ENCODE peak calls at places on chromosomes 6 and 20, in four cellular contexts. One of them, this sample, is unnamed.

GRCh38 chr6:89022747-89023289 is 57.7 kb upstream of the PNRC1 start:
- DNase-seq in pancreas: no peak
- DNase-seq in Jurkat, Clone E6-1: no peak
- DNase-seq in foreskin fibroblast: peak
- DNase-seq in this sample: peak

GRCh38 chr6:14681699-14682487 is 564.0 kb upstream of the JARID2 start:
- DNase-seq in pancreas: no peak
- DNase-seq in Jurkat, Clone E6-1: no peak
- DNase-seq in foreskin fibroblast: no peak
- DNase-seq in this sample: no peak

GRCh38 chr20:63566395-63567131 is 7.5 kb downstream of the HELZ2 start:
- DNase-seq in pancreas: no peak
- DNase-seq in Jurkat, Clone E6-1: no peak
- DNase-seq in foreskin fibroblast: no peak
- DNase-seq in this sample: no peak

GRCh38 chr6:124882580-124883393 is 79.5 kb upstream of the RNF217 start:
- DNase-seq in pancreas: no peak
- DNase-seq in Jurkat, Clone E6-1: no peak
- DNase-seq in foreskin fibroblast: peak
- DNase-seq in this sample: peak

GRCh38 chr20:46252352-46253091 is 55.8 kb downstream of the CDH22 start:
- DNase-seq in pancreas: no peak
- DNase-seq in Jurkat, Clone E6-1: no peak
- DNase-seq in foreskin fibroblast: no peak
- DNase-seq in this sample: no peak

GRCh38 chr6:170199716-170200115 is 91.2 kb downstream of the DLL1 start:
- DNase-seq in pancreas: no peak
- DNase-seq in Jurkat, Clone E6-1: no peak
- DNase-seq in foreskin fibroblast: no peak
- DNase-seq in this sample: no peak

GRCh38 chr6:16918586-16918985 is 157.3 kb upstream of the ATXN1 start:
- DNase-seq in pancreas: no peak
- DNase-seq in Jurkat, Clone E6-1: no peak
- DNase-seq in foreskin fibroblast: no peak
- DNase-seq in this sample: no peak

GRCh38 chr20:20480689-20481088 is 112.8 kb downstream of the INSM1 start:
- DNase-seq in pancreas: no peak
- DNase-seq in Jurkat, Clone E6-1: no peak
- DNase-seq in foreskin fibroblast: peak
- DNase-seq in this sample: peak

GRCh38 chr20:1376453-1377270 is 16.2 kb downstream of the FKBP1A start:
- DNase-seq in pancreas: no peak
- DNase-seq in Jurkat, Clone E6-1: no peak
- DNase-seq in foreskin fibroblast: peak
- DNase-seq in this sample: no peak

GRCh38 chr6:165875946-165876345 is 212.9 kb upstream of the PDE10A start:
- DNase-seq in pancreas: no peak
- DNase-seq in Jurkat, Clone E6-1: no peak
- DNase-seq in foreskin fibroblast: no peak
- DNase-seq in this sample: no peak

GRCh38 chr20:24316731-24317130 is 152.7 kb upstream of the SYNDIG1 start:
- DNase-seq in pancreas: no peak
- DNase-seq in Jurkat, Clone E6-1: no peak
- DNase-seq in foreskin fibroblast: no peak
- DNase-seq in this sample: no peak

GRCh38 chr20:51042657-51043247 is 19.8 kb upstream of the KCNG1 start:
- DNase-seq in pancreas: no peak
- DNase-seq in Jurkat, Clone E6-1: no peak
- DNase-seq in foreskin fibroblast: no peak
- DNase-seq in this sample: no peak

GRCh38 chr6:33794910-33795615 is 6.1 kb upstream of the LEMD2 start:
- DNase-seq in pancreas: no peak
- DNase-seq in Jurkat, Clone E6-1: no peak
- DNase-seq in foreskin fibroblast: no peak
- DNase-seq in this sample: no peak

GRCh38 chr6:154319231-154319858 is 37.3 kb downstream of the IPCEF1 start:
- DNase-seq in pancreas: no peak
- DNase-seq in Jurkat, Clone E6-1: no peak
- DNase-seq in foreskin fibroblast: peak
- DNase-seq in this sample: peak

GRCh38 chr6:11364971-11365397 is 132.5 kb upstream of the NEDD9 start:
- DNase-seq in pancreas: no peak
- DNase-seq in Jurkat, Clone E6-1: no peak
- DNase-seq in foreskin fibroblast: no peak
- DNase-seq in this sample: peak

GRCh38 chr6:1624071-1624847 is 14.5 kb downstream of the FOXC1 start:
- DNase-seq in pancreas: no peak
- DNase-seq in Jurkat, Clone E6-1: no peak
- DNase-seq in foreskin fibroblast: no peak
- DNase-seq in this sample: no peak

GRCh38 chr20:20450461-20451027 is 82.6 kb downstream of the INSM1 start:
- DNase-seq in pancreas: no peak
- DNase-seq in Jurkat, Clone E6-1: no peak
- DNase-seq in foreskin fibroblast: peak
- DNase-seq in this sample: no peak

GRCh38 chr6:26003102-26003694 is 40.6 kb downstream of the TRIM38 start:
- DNase-seq in pancreas: peak
- DNase-seq in Jurkat, Clone E6-1: no peak
- DNase-seq in foreskin fibroblast: peak
- DNase-seq in this sample: peak

GRCh38 chr6:56798163-56798562 is 155.5 kb upstream of the DST start:
- DNase-seq in pancreas: no peak
- DNase-seq in Jurkat, Clone E6-1: no peak
- DNase-seq in foreskin fibroblast: peak
- DNase-seq in this sample: no peak

GRCh38 chr6:4482461-4482860 is 293.7 kb upstream of the CDYL start:
- DNase-seq in pancreas: no peak
- DNase-seq in Jurkat, Clone E6-1: no peak
- DNase-seq in foreskin fibroblast: no peak
- DNase-seq in this sample: no peak

GRCh38 chr20:13344671-13345070 is 123.6 kb downstream of the ISM1 start:
- DNase-seq in pancreas: no peak
- DNase-seq in Jurkat, Clone E6-1: no peak
- DNase-seq in foreskin fibroblast: peak
- DNase-seq in this sample: no peak

GRCh38 chr6:83417880-83418663 is 12.8 kb downstream of the ME1 start:
- DNase-seq in pancreas: no peak
- DNase-seq in Jurkat, Clone E6-1: peak
- DNase-seq in foreskin fibroblast: peak
- DNase-seq in this sample: peak

GRCh38 chr6:90403489-90404381 is 107.1 kb upstream of the BACH2 start:
- DNase-seq in pancreas: no peak
- DNase-seq in Jurkat, Clone E6-1: no peak
- DNase-seq in foreskin fibroblast: peak
- DNase-seq in this sample: peak

GRCh38 chr6:169622618-169623017 is 79.2 kb downstream of the WDR27 start:
- DNase-seq in pancreas: no peak
- DNase-seq in Jurkat, Clone E6-1: no peak
- DNase-seq in foreskin fibroblast: no peak
- DNase-seq in this sample: no peak

GRCh38 chr6:39377530-39377929 is 55.0 kb upstream of the KCNK16 start:
- DNase-seq in pancreas: peak
- DNase-seq in Jurkat, Clone E6-1: peak
- DNase-seq in foreskin fibroblast: peak
- DNase-seq in this sample: peak

GRCh38 chr20:2544211-2544610 is 7.8 kb downstream of the TMC2 start:
- DNase-seq in pancreas: no peak
- DNase-seq in Jurkat, Clone E6-1: no peak
- DNase-seq in foreskin fibroblast: peak
- DNase-seq in this sample: peak

GRCh38 chr6:74091133-74091793 is 395.3 kb downstream of the CD109 start:
- DNase-seq in pancreas: no peak
- DNase-seq in Jurkat, Clone E6-1: peak
- DNase-seq in foreskin fibroblast: peak
- DNase-seq in this sample: peak

GRCh38 chr20:31906001-31906400 is 35.6 kb downstream of the TTLL9 start:
- DNase-seq in pancreas: no peak
- DNase-seq in Jurkat, Clone E6-1: no peak
- DNase-seq in foreskin fibroblast: no peak
- DNase-seq in this sample: no peak

GRCh38 chr6:36576573-36576972 is 17.6 kb upstream of the SRSF3 start:
- DNase-seq in pancreas: no peak
- DNase-seq in Jurkat, Clone E6-1: no peak
- DNase-seq in foreskin fibroblast: no peak
- DNase-seq in this sample: no peak

GRCh38 chr6:48826884-48827701 is 636.0 kb downstream of the MMUT start:
- DNase-seq in pancreas: no peak
- DNase-seq in Jurkat, Clone E6-1: no peak
- DNase-seq in foreskin fibroblast: peak
- DNase-seq in this sample: peak

GRCh38 chr20:18001131-18001921 is 32.5 kb downstream of the MGME1 start:
- DNase-seq in pancreas: peak
- DNase-seq in Jurkat, Clone E6-1: no peak
- DNase-seq in foreskin fibroblast: peak
- DNase-seq in this sample: peak

GRCh38 chr20:18005990-18006364 is 37.2 kb downstream of the MGME1 start:
- DNase-seq in pancreas: no peak
- DNase-seq in Jurkat, Clone E6-1: no peak
- DNase-seq in foreskin fibroblast: no peak
- DNase-seq in this sample: no peak

GRCh38 chr20:18005170-18005989 is 36.6 kb downstream of the MGME1 start:
- DNase-seq in pancreas: no peak
- DNase-seq in Jurkat, Clone E6-1: no peak
- DNase-seq in foreskin fibroblast: no peak
- DNase-seq in this sample: no peak

GRCh38 chr20:18004389-18005031 is 35.7 kb downstream of the MGME1 start:
- DNase-seq in pancreas: no peak
- DNase-seq in Jurkat, Clone E6-1: no peak
- DNase-seq in foreskin fibroblast: peak
- DNase-seq in this sample: no peak

GRCh38 chr20:18003897-18004296 is 35.1 kb downstream of the MGME1 start:
- DNase-seq in pancreas: no peak
- DNase-seq in Jurkat, Clone E6-1: no peak
- DNase-seq in foreskin fibroblast: no peak
- DNase-seq in this sample: no peak
- H3K4me3 ChIP-seq in pancreas: no peak
- H3K4me3 ChIP-seq in Jurkat, Clone E6-1: no peak
- H3K4me3 ChIP-seq in foreskin fibroblast: no peak
- H3K4me3 ChIP-seq in this sample: no peak

GRCh38 chr20:56412473-56412790 is 372 bp downstream of the CASS4 start:
- DNase-seq in pancreas: no peak
- DNase-seq in Jurkat, Clone E6-1: no peak
- DNase-seq in foreskin fibroblast: no peak
- DNase-seq in this sample: no peak

GRCh38 chr20:56411759-56412472 is at the start of gene CASS4:
- DNase-seq in pancreas: no peak
- DNase-seq in Jurkat, Clone E6-1: peak
- DNase-seq in foreskin fibroblast: peak
- DNase-seq in this sample: peak

GRCh38 chr20:56409946-56410345 is 2.1 kb upstream of the CASS4 start:
- DNase-seq in pancreas: no peak
- DNase-seq in Jurkat, Clone E6-1: no peak
- DNase-seq in foreskin fibroblast: peak
- DNase-seq in this sample: peak

GRCh38 chr20:56414842-56415765 is 3.0 kb downstream of the CASS4 start:
- DNase-seq in pancreas: no peak
- DNase-seq in Jurkat, Clone E6-1: no peak
- DNase-seq in foreskin fibroblast: peak
- DNase-seq in this sample: peak

GRCh38 chr20:56412949-56413348 is 889 bp downstream of the CASS4 start:
- DNase-seq in pancreas: no peak
- DNase-seq in Jurkat, Clone E6-1: no peak
- DNase-seq in foreskin fibroblast: no peak
- DNase-seq in this sample: no peak
- H3K4me3 ChIP-seq in pancreas: no peak
- H3K4me3 ChIP-seq in Jurkat, Clone E6-1: no peak
- H3K4me3 ChIP-seq in foreskin fibroblast: peak
- H3K4me3 ChIP-seq in this sample: no peak

GRCh38 chr6:134161036-134161435 is 108.6 kb upstream of the SLC2A12 start:
- DNase-seq in pancreas: no peak
- DNase-seq in Jurkat, Clone E6-1: no peak
- DNase-seq in foreskin fibroblast: peak
- DNase-seq in this sample: no peak
- H3K4me3 ChIP-seq in pancreas: no peak
- H3K4me3 ChIP-seq in Jurkat, Clone E6-1: no peak
- H3K4me3 ChIP-seq in foreskin fibroblast: no peak
- H3K4me3 ChIP-seq in this sample: no peak

DNA sequence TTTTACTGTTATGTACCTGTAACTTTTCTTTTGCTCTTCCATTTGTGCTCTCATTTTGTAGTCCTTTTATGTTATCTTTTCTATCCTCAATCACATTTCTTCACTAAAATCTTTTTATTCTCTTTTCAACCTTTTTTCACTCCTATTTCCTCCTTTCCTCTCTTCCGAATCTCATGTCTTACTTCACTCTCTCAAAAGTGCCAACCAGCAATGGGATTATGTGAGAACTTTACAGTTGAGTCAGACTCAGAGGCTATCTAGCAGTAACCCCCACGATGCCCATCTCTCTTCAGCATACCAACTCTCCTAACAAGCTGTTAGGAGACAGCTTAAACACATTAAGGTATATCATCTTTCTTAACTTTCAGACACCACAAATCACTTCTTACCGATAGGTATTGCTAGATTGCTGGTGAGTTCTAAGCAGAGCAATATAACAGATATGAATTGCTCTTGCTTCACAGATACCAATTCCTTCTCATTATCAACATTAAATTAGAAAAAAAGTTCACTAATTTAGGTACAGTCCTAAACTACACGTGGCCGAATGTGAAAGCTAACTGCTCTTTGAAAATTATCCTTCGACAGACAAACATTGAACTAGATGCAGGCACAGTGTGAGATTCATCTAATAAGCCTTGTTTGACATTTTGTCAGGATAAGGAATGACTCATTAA is 1.4 kb downstream of the FAM184A start:
- DNase-seq in pancreas: no peak
- DNase-seq in Jurkat, Clone E6-1: no peak
- DNase-seq in foreskin fibroblast: peak
- DNase-seq in this sample: no peak
- H3K4me3 ChIP-seq in pancreas: peak
- H3K4me3 ChIP-seq in Jurkat, Clone E6-1: peak
- H3K4me3 ChIP-seq in foreskin fibroblast: no peak
- H3K4me3 ChIP-seq in this sample: peak

GRCh38 chr6:70956191-70956450 is 739 bp downstream of the B3GAT2 start:
- DNase-seq in pancreas: no peak
- DNase-seq in Jurkat, Clone E6-1: no peak
- DNase-seq in foreskin fibroblast: no peak
- DNase-seq in this sample: no peak

GRCh38 chr6:70956451-70957283 is at the start of gene B3GAT2:
- DNase-seq in pancreas: peak
- DNase-seq in Jurkat, Clone E6-1: no peak
- DNase-seq in foreskin fibroblast: peak
- DNase-seq in this sample: peak

GRCh38 chr6:70955441-70956190 is 1.2 kb downstream of the B3GAT2 start:
- DNase-seq in pancreas: peak
- DNase-seq in Jurkat, Clone E6-1: peak
- DNase-seq in foreskin fibroblast: peak
- DNase-seq in this sample: peak

GRCh38 chr6:70957284-70957617 is 391 bp upstream of the B3GAT2 start:
- DNase-seq in pancreas: no peak
- DNase-seq in Jurkat, Clone E6-1: no peak
- DNase-seq in foreskin fibroblast: no peak
- DNase-seq in this sample: no peak

GRCh38 chr6:70954750-70955149 is 2.1 kb downstream of the B3GAT2 start:
- DNase-seq in pancreas: no peak
- DNase-seq in Jurkat, Clone E6-1: no peak
- DNase-seq in foreskin fibroblast: no peak
- DNase-seq in this sample: no peak
- H3K4me3 ChIP-seq in pancreas: no peak
- H3K4me3 ChIP-seq in Jurkat, Clone E6-1: no peak
- H3K4me3 ChIP-seq in foreskin fibroblast: no peak
- H3K4me3 ChIP-seq in this sample: no peak

GRCh38 chr20:44582321-44583025 is at the start of gene PKIG:
- DNase-seq in pancreas: no peak
- DNase-seq in Jurkat, Clone E6-1: no peak
- DNase-seq in foreskin fibroblast: peak
- DNase-seq in this sample: peak
- H3K4me3 ChIP-seq in pancreas: no peak
- H3K4me3 ChIP-seq in Jurkat, Clone E6-1: no peak
- H3K4me3 ChIP-seq in foreskin fibroblast: peak
- H3K4me3 ChIP-seq in this sample: peak